ENCODE peak calls at places on chromosomes 4 and X, in seven cellular contexts. E, Y, C, B, V, U and R are unnamed samples.

GRCh38 chr4:81360722-81361121 is 111.0 kb downstream of the RASGEF1B start:
- DNase-seq in Y (no peak), V (peak), B (no peak), U (no peak), C (no peak), E (no peak), R (no peak)

GRCh38 chrX:114924423-114924822 is 93.0 kb downstream of the IL13RA2 start:
- DNase-seq in E (no peak), C (no peak), B (peak), Y (no peak), V (no peak), U (no peak), R (no peak)

GRCh38 chrX:13005671-13006473 is 31.0 kb downstream of the TMSB4X start:
- DNase-seq in C (no peak), U (no peak), Y (no peak), V (peak), B (peak), E (no peak), R (no peak)

GRCh38 chrX:7828594-7828993 is 14.4 kb upstream of the VCX start:
- DNase-seq in Y (no peak), E (no peak), V (no peak), B (no peak), C (no peak), U (no peak), R (no peak)

GRCh38 chr4:38101563-38101962 is 141.4 kb downstream of the PTTG2 start:
- DNase-seq in V (peak), U (no peak), B (peak), E (no peak), Y (no peak), C (peak), R (no peak)

GRCh38 chr4:3791910-3792542 is 25.8 kb downstream of the ADRA2C start:
- DNase-seq in U (peak), B (peak), Y (peak), E (peak), V (peak), C (peak), R (no peak)

GRCh38 chrX:117743469-117744251 is 372.9 kb downstream of the KLHL13 start:
- DNase-seq in V (no peak), U (peak), C (no peak), E (no peak), Y (no peak), B (no peak), R (no peak)

GRCh38 chr4:172073590-172073989 is 260.4 kb downstream of the GALNTL6 start:
- DNase-seq in V (no peak), Y (no peak), B (no peak), C (no peak), U (no peak), E (no peak), R (no peak)

GRCh38 chr4:138899999-138900398 is 115.6 kb upstream of the NOCT start:
- DNase-seq in E (no peak), C (no peak), U (no peak), Y (no peak), V (no peak), B (no peak), R (no peak)

GRCh38 chr4:178037459-178038214 is 595.4 kb upstream of the AGA start:
- DNase-seq in E (no peak), C (no peak), U (no peak), V (no peak), Y (no peak), B (no peak), R (no peak)

GRCh38 chr4:8419222-8420041 is 21.1 kb downstream of the ACOX3 start:
- DNase-seq in U (no peak), E (no peak), B (peak), V (peak), C (no peak), Y (no peak), R (no peak)

GRCh38 chr4:145735777-145736176 is 55.8 kb downstream of the C4orf51 start:
- DNase-seq in B (no peak), C (no peak), E (no peak), Y (no peak), V (peak), U (no peak), R (no peak)

GRCh38 chr4:184695178-184695896 is 38.6 kb downstream of the CENPU start:
- DNase-seq in Y (no peak), U (no peak), V (no peak), B (peak), E (no peak), C (no peak), R (no peak)

GRCh38 chr4:42515156-42515884 is 118.0 kb downstream of the SHISA3 start:
- DNase-seq in U (no peak), B (peak), V (peak), C (no peak), Y (no peak), E (no peak), R (no peak)

GRCh38 chr4:128338634-128339355 is 51.2 kb upstream of the PGRMC2 start:
- DNase-seq in C (peak), Y (no peak), U (no peak), E (no peak), B (peak), V (peak), R (no peak)

GRCh38 chr4:95106408-95106928 is 348.7 kb downstream of the BMPR1B start:
- DNase-seq in E (no peak), U (no peak), V (peak), Y (no peak), B (no peak), C (peak), R (no peak)

GRCh38 chr4:142497606-142498005 is 348.5 kb downstream of the INPP4B start:
- DNase-seq in C (no peak), V (no peak), E (no peak), B (no peak), U (no peak), Y (no peak), R (no peak)

GRCh38 chr4:69984030-69984443 is 11.7 kb upstream of the STATH start:
- DNase-seq in V (peak), C (peak), Y (no peak), E (no peak), B (peak), U (peak), R (no peak)

GRCh38 chrX:63686878-63687714 is 97.9 kb downstream of the ARHGEF9 start:
- DNase-seq in Y (no peak), V (peak), E (no peak), U (peak), B (peak), C (peak), R (no peak)

GRCh38 chr4:54217642-54218486 is 11.2 kb upstream of the PDGFRA start:
- DNase-seq in Y (peak), E (peak), V (peak), C (peak), B (peak), U (peak), R (no peak)

GRCh38 chrX:142576615-142577014 is 371.5 kb upstream of the MAGEC2 start:
- DNase-seq in B (no peak), C (no peak), U (no peak), E (peak), Y (no peak), V (no peak), R (no peak)

GRCh38 chr4:141571368-141571767 is 65.0 kb upstream of the IL15 start:
- DNase-seq in C (peak), U (no peak), E (no peak), Y (no peak), B (peak), V (peak), R (no peak)

GRCh38 chr4:148145475-148145874 is 296.7 kb downstream of the NR3C2 start:
- DNase-seq in Y (no peak), V (no peak), U (no peak), C (no peak), B (no peak), E (no peak), R (no peak)

GRCh38 chr4:142164767-142165500 is 528.6 kb downstream of the IL15 start:
- DNase-seq in U (no peak), E (no peak), B (no peak), V (no peak), Y (no peak), C (no peak), R (no peak)

GRCh38 chr4:115851918-115852766 is 738.7 kb upstream of the NDST4 start:
- DNase-seq in B (peak), E (peak), V (peak), U (peak), Y (no peak), C (peak), R (no peak)

GRCh38 chr4:88177981-88178632 is 19.7 kb upstream of the ABCG2 start:
- DNase-seq in B (peak), V (peak), Y (no peak), C (peak), U (no peak), E (no peak), R (no peak)

DNA sequence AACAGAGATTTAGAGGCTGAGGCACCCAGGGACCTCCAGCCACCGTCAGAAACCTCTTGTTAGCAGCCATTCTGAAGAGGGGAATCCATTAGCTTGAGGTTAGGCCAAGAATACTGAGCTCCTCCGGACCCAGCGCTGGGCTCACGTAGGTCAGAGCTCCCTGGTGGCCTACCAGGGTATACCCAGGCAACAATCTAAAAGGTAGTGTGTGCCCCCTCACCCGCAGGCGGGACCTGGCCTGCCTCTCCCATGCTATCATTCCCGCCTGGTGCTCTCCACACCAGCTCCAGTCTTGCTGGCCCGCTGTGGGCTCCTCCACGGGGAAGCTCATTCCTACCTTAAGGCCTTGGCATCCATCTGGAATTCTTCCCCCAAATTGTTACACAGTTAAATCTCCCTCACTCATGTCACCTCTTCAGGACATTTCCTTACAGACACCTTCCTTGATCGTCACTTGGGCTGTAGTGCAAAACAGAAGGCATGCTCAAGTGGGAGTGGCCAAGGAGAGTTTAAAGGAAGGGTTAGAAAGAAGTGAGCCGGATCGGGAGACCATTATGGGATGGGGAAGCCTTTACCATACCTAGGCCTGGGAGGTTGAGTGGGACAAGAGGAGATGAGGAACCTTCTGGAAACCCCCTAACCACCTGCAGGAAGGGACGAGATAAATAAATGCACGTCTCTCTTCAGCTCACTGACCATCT is 102.5 kb downstream of the UCHL1 start:
- DNase-seq in Y (no peak), B (no peak), C (no peak), E (no peak), U (no peak), V (no peak), R (peak)
- TF ChIP-seq CTCF in Y (peak), B (no peak), C (peak), E (no peak), U (no peak), V (no peak), R (no peak)

GRCh38 chr4:41256740-41257256 is at the start of gene UCHL1:
- DNase-seq in V (peak), E (no peak), Y (peak), U (peak), C (peak), B (peak), R (peak)

GRCh38 chr4:41258783-41259182 is 2.1 kb downstream of the UCHL1 start:
- DNase-seq in Y (no peak), V (peak), B (peak), C (peak), U (no peak), E (no peak), R (no peak)

GRCh38 chr4:41257901-41258300 is 1.2 kb downstream of the UCHL1 start:
- DNase-seq in U (no peak), C (no peak), Y (no peak), B (no peak), E (no peak), V (no peak), R (no peak)

GRCh38 chr4:41256131-41256739 is 493 bp upstream of the UCHL1 start:
- DNase-seq in E (no peak), B (peak), Y (no peak), C (peak), V (peak), U (no peak), R (no peak)

DNA sequence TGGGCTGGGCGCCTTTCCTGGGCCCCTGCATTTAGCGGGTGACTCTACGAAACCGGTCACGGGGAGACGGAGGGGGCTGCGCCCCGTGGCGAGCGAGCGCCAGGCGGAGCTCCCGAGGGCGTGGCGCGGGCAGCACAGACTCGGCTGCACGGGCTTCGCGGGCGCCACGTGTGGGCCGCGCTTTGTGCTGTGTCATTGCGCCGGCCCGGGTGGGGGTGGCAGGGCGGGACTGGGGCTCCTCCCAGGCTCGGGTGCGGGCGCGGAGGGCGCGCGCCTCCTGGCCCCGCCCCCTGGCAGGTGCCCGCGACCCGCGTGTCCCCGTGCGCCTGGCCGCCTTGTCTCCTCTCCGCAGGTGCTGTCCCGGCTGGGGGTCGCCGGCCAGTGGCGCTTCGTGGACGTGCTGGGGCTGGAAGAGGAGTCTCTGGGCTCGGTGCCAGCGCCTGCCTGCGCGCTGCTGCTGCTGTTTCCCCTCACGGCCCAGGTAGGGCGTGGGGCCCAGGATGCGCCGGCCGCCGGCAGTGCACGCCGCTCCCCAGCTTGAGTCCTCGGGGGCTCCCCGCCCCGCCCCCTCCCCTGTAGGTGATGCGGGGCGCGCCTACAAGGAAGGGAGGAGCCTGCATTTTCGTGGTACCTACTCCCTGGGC is 651 bp downstream of the UCHL1 start:
- DNase-seq in C (peak), E (peak), V (peak), Y (peak), B (peak), U (peak), R (peak)
- H3K4me3 ChIP-seq in C (peak), E (peak), V (peak), Y (peak), B (peak), U (peak), R (peak)

GRCh38 chrX:37504991-37505390 is 66.5 kb upstream of the LANCL3 start:
- DNase-seq in V (no peak), C (no peak), Y (no peak), B (no peak), E (no peak), U (no peak), R (no peak)

GRCh38 chrX:37509349-37509748 is 62.1 kb upstream of the LANCL3 start:
- DNase-seq in C (peak), B (peak), U (no peak), V (no peak), E (no peak), Y (no peak), R (no peak)
- TF ChIP-seq CTCF in C (peak), B (peak), U (peak), V (peak), E (peak), Y (peak), R (peak)

GRCh38 chr4:170306208-170306607 is 216.5 kb upstream of the AADAT start:
- DNase-seq in V (no peak), B (no peak), Y (no peak), E (no peak), U (no peak), C (no peak), R (no peak)

GRCh38 chr4:170305627-170306026 is 215.9 kb upstream of the AADAT start:
- DNase-seq in Y (no peak), C (no peak), U (no peak), B (no peak), V (no peak), E (no peak), R (no peak)
- H3K4me3 ChIP-seq in Y (no peak), C (no peak), U (no peak), B (no peak), V (no peak), E (no peak), R (no peak)

GRCh38 chr4:156261230-156261629 is 307.6 kb upstream of the CTSO start:
- DNase-seq in C (no peak), B (no peak), E (no peak), U (no peak), Y (no peak), V (no peak), R (no peak)

GRCh38 chr4:156252300-156253016 is 298.8 kb upstream of the CTSO start:
- DNase-seq in B (peak), V (peak), U (no peak), C (peak), Y (no peak), E (no peak), R (no peak)

GRCh38 chr4:156255205-156255604 is 301.5 kb upstream of the CTSO start:
- DNase-seq in U (no peak), V (no peak), B (no peak), C (no peak), E (no peak), Y (no peak), R (no peak)

GRCh38 chr4:156251373-156252065 is 297.9 kb upstream of the CTSO start:
- DNase-seq in Y (no peak), B (no peak), E (no peak), V (peak), C (no peak), U (no peak), R (no peak)

DNA sequence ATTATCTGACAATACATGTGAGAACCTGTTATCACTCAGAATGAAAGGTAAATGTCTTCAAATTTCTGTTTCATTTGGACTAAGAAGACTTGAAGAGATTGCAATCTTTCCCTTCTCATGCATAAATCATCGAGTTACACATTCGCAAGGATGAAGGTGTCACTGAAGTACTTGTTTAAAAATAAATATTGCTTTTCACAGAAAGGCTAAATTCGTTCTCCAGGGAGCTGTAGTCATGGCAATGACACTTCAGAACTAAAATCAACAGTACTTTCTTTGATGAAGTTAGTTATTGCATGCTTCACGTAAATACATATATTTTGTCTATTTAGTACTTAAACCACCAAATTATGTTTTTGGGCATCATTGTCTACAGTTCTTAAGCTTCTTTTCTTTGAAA is 301.9 kb upstream of the CTSO start:
- DNase-seq in B (no peak), V (peak), U (no peak), Y (no peak), C (no peak), E (no peak), R (no peak)
- TF ChIP-seq CTCF in B (no peak), V (no peak), U (no peak), Y (no peak), C (no peak), E (no peak), R (no peak)